ENCODE peak calls at places on chromosomes 4 and X, in five cellular contexts. One of them, this sample, is unnamed.

GRCh38 chr4:69095301-69095731 is 958 bp upstream of the UGT2B7 start:
- DNase-seq in cardiac fibroblast: peak
- DNase-seq in dorsolateral prefrontal cortex: no peak
- DNase-seq in kidney epithelial cell: peak
- DNase-seq in mucosa of descending colon: no peak
- DNase-seq in this sample: no peak

GRCh38 chrX:108081110-108081509 is 10.2 kb downstream of the PSMD10 start:
- DNase-seq in cardiac fibroblast: no peak
- DNase-seq in dorsolateral prefrontal cortex: no peak
- DNase-seq in kidney epithelial cell: no peak
- DNase-seq in mucosa of descending colon: no peak
- DNase-seq in this sample: no peak

GRCh38 chrX:40278340-40279090 is 180.8 kb upstream of the BCOR start:
- DNase-seq in cardiac fibroblast: no peak
- DNase-seq in dorsolateral prefrontal cortex: no peak
- DNase-seq in kidney epithelial cell: no peak
- DNase-seq in mucosa of descending colon: no peak
- DNase-seq in this sample: no peak

GRCh38 chrX:110795645-110796510 is at the start of gene CHRDL1:
- DNase-seq in cardiac fibroblast: no peak
- DNase-seq in dorsolateral prefrontal cortex: no peak
- DNase-seq in kidney epithelial cell: no peak
- DNase-seq in mucosa of descending colon: peak
- DNase-seq in this sample: peak

GRCh38 chr4:139919513-139919912 is 234.5 kb downstream of the MAML3 start:
- DNase-seq in cardiac fibroblast: peak
- DNase-seq in dorsolateral prefrontal cortex: no peak
- DNase-seq in kidney epithelial cell: peak
- DNase-seq in mucosa of descending colon: no peak
- DNase-seq in this sample: no peak

GRCh38 chr4:153020460-153020859 is 84.3 kb downstream of the FHDC1 start:
- DNase-seq in cardiac fibroblast: no peak
- DNase-seq in dorsolateral prefrontal cortex: no peak
- DNase-seq in kidney epithelial cell: no peak
- DNase-seq in mucosa of descending colon: no peak
- DNase-seq in this sample: no peak

GRCh38 chr4:85825937-85826678 is 351.2 kb downstream of the ARHGAP24 start:
- DNase-seq in cardiac fibroblast: peak
- DNase-seq in dorsolateral prefrontal cortex: no peak
- DNase-seq in kidney epithelial cell: peak
- DNase-seq in mucosa of descending colon: peak
- DNase-seq in this sample: no peak

GRCh38 chrX:38326086-38326485 is 1.2 kb downstream of the RPGR start:
- DNase-seq in cardiac fibroblast: peak
- DNase-seq in dorsolateral prefrontal cortex: no peak
- DNase-seq in kidney epithelial cell: no peak
- DNase-seq in mucosa of descending colon: no peak
- DNase-seq in this sample: no peak

GRCh38 chrX:134416106-134416505 is 43.9 kb upstream of the HPRT1 start:
- DNase-seq in cardiac fibroblast: no peak
- DNase-seq in dorsolateral prefrontal cortex: no peak
- DNase-seq in kidney epithelial cell: no peak
- DNase-seq in mucosa of descending colon: no peak
- DNase-seq in this sample: no peak

GRCh38 chr4:26176621-26177121 is 144.1 kb upstream of the RBPJ start:
- DNase-seq in cardiac fibroblast: peak
- DNase-seq in dorsolateral prefrontal cortex: no peak
- DNase-seq in kidney epithelial cell: no peak
- DNase-seq in mucosa of descending colon: peak
- DNase-seq in this sample: no peak

GRCh38 chr4:37798616-37799015 is 27.9 kb upstream of the PGM2 start:
- DNase-seq in cardiac fibroblast: no peak
- DNase-seq in dorsolateral prefrontal cortex: no peak
- DNase-seq in kidney epithelial cell: no peak
- DNase-seq in mucosa of descending colon: no peak
- DNase-seq in this sample: no peak

GRCh38 chr4:2671267-2671895 is 84.8 kb downstream of the TNIP2 start:
- DNase-seq in cardiac fibroblast: no peak
- DNase-seq in dorsolateral prefrontal cortex: no peak
- DNase-seq in kidney epithelial cell: peak
- DNase-seq in mucosa of descending colon: no peak
- DNase-seq in this sample: no peak

GRCh38 chr4:23061431-23061830 is 368.7 kb downstream of the GBA3 start:
- DNase-seq in cardiac fibroblast: no peak
- DNase-seq in dorsolateral prefrontal cortex: no peak
- DNase-seq in kidney epithelial cell: no peak
- DNase-seq in mucosa of descending colon: peak
- DNase-seq in this sample: no peak

GRCh38 chrX:101410461-101410860 is 2.4 kb downstream of the HNRNPH2 start:
- DNase-seq in cardiac fibroblast: no peak
- DNase-seq in dorsolateral prefrontal cortex: no peak
- DNase-seq in kidney epithelial cell: no peak
- DNase-seq in mucosa of descending colon: no peak
- DNase-seq in this sample: no peak

GRCh38 chr4:86918539-86919072 is 16.2 kb upstream of the AFF1 start:
- DNase-seq in cardiac fibroblast: peak
- DNase-seq in dorsolateral prefrontal cortex: no peak
- DNase-seq in kidney epithelial cell: no peak
- DNase-seq in mucosa of descending colon: no peak
- DNase-seq in this sample: no peak

GRCh38 chr4:139144161-139144859 is 32.7 kb downstream of the ELF2 start:
- DNase-seq in cardiac fibroblast: peak
- DNase-seq in dorsolateral prefrontal cortex: no peak
- DNase-seq in kidney epithelial cell: peak
- DNase-seq in mucosa of descending colon: peak
- DNase-seq in this sample: peak

GRCh38 chr4:77599378-77599777 is 6.2 kb upstream of the CXCL13 start:
- DNase-seq in cardiac fibroblast: peak
- DNase-seq in dorsolateral prefrontal cortex: no peak
- DNase-seq in kidney epithelial cell: no peak
- DNase-seq in mucosa of descending colon: peak
- DNase-seq in this sample: no peak

GRCh38 chr4:15963001-15963451 is at the start of gene FGFBP2:
- DNase-seq in cardiac fibroblast: peak
- DNase-seq in dorsolateral prefrontal cortex: no peak
- DNase-seq in kidney epithelial cell: no peak
- DNase-seq in mucosa of descending colon: peak
- DNase-seq in this sample: peak

GRCh38 chr4:124266706-124267105 is 445.8 kb downstream of the ANKRD50 start:
- DNase-seq in cardiac fibroblast: no peak
- DNase-seq in dorsolateral prefrontal cortex: no peak
- DNase-seq in kidney epithelial cell: no peak
- DNase-seq in mucosa of descending colon: no peak
- DNase-seq in this sample: no peak

GRCh38 chrX:150482537-150483217 is 85.7 kb upstream of the MTM1 start:
- DNase-seq in cardiac fibroblast: no peak
- DNase-seq in dorsolateral prefrontal cortex: no peak
- DNase-seq in kidney epithelial cell: peak
- DNase-seq in mucosa of descending colon: no peak
- DNase-seq in this sample: no peak

GRCh38 chr4:147777456-147778091 is 45.7 kb downstream of the ARHGAP10 start:
- DNase-seq in cardiac fibroblast: no peak
- DNase-seq in dorsolateral prefrontal cortex: no peak
- DNase-seq in kidney epithelial cell: no peak
- DNase-seq in mucosa of descending colon: no peak
- DNase-seq in this sample: no peak

GRCh38 chrX:12241026-12241425 is 102.8 kb downstream of the FRMPD4 start:
- DNase-seq in cardiac fibroblast: peak
- DNase-seq in dorsolateral prefrontal cortex: no peak
- DNase-seq in kidney epithelial cell: no peak
- DNase-seq in mucosa of descending colon: no peak
- DNase-seq in this sample: no peak

GRCh38 chrX:92270936-92271655 is 491.9 kb downstream of the PCDH11X start:
- DNase-seq in cardiac fibroblast: no peak
- DNase-seq in dorsolateral prefrontal cortex: no peak
- DNase-seq in kidney epithelial cell: no peak
- DNase-seq in mucosa of descending colon: no peak
- DNase-seq in this sample: no peak

GRCh38 chr4:175823015-175823741 is 11.1 kb upstream of the GPM6A start:
- DNase-seq in cardiac fibroblast: no peak
- DNase-seq in dorsolateral prefrontal cortex: no peak
- DNase-seq in kidney epithelial cell: no peak
- DNase-seq in mucosa of descending colon: no peak
- DNase-seq in this sample: no peak

GRCh38 chr4:12926189-12927066 is 557.7 kb downstream of the RAB28 start:
- DNase-seq in cardiac fibroblast: no peak
- DNase-seq in dorsolateral prefrontal cortex: no peak
- DNase-seq in kidney epithelial cell: no peak
- DNase-seq in mucosa of descending colon: no peak
- DNase-seq in this sample: no peak